ENCODE peak calls at places on chromosomes 12 and 14, in seven cellular contexts. One of them, this sample, is unnamed.

GRCh38 chr14:70709726-70710382 is 68.1 kb downstream of the TTC9 start:
- DNase-seq in RWPE2: no peak
- DNase-seq in CD8-positive, alpha-beta T cell: no peak
- DNase-seq in AG04450: no peak
- DNase-seq in astrocyte: no peak
- DNase-seq in GM12864: no peak
- DNase-seq in tibial nerve: no peak
- DNase-seq in this sample: no peak

GRCh38 chr12:89156324-89156723 is 196.0 kb downstream of the DUSP6 start:
- DNase-seq in RWPE2: no peak
- DNase-seq in CD8-positive, alpha-beta T cell: no peak
- DNase-seq in AG04450: no peak
- DNase-seq in astrocyte: no peak
- DNase-seq in GM12864: no peak
- DNase-seq in tibial nerve: no peak
- DNase-seq in this sample: no peak

GRCh38 chr12:4816776-4817530 is 92.8 kb upstream of the KCNA1 start:
- DNase-seq in RWPE2: no peak
- DNase-seq in CD8-positive, alpha-beta T cell: no peak
- DNase-seq in AG04450: no peak
- DNase-seq in astrocyte: no peak
- DNase-seq in GM12864: no peak
- DNase-seq in tibial nerve: no peak
- DNase-seq in this sample: no peak

GRCh38 chr12:18965210-18965609 is 164.3 kb upstream of the PLEKHA5 start:
- DNase-seq in RWPE2: no peak
- DNase-seq in CD8-positive, alpha-beta T cell: no peak
- DNase-seq in AG04450: no peak
- DNase-seq in astrocyte: no peak
- DNase-seq in GM12864: no peak
- DNase-seq in tibial nerve: no peak
- DNase-seq in this sample: no peak

GRCh38 chr14:73825551-73826188 is 26.0 kb upstream of the PTGR2 start:
- DNase-seq in RWPE2: peak
- DNase-seq in CD8-positive, alpha-beta T cell: peak
- DNase-seq in AG04450: peak
- DNase-seq in astrocyte: peak
- DNase-seq in GM12864: peak
- DNase-seq in tibial nerve: peak
- DNase-seq in this sample: peak

GRCh38 chr12:71183846-71184245 is 26.0 kb upstream of the TSPAN8 start:
- DNase-seq in RWPE2: no peak
- DNase-seq in CD8-positive, alpha-beta T cell: no peak
- DNase-seq in AG04450: no peak
- DNase-seq in astrocyte: peak
- DNase-seq in GM12864: no peak
- DNase-seq in tibial nerve: no peak
- DNase-seq in this sample: peak

GRCh38 chr12:19220861-19221466 is 91.4 kb downstream of the PLEKHA5 start:
- DNase-seq in RWPE2: no peak
- DNase-seq in CD8-positive, alpha-beta T cell: no peak
- DNase-seq in AG04450: no peak
- DNase-seq in astrocyte: peak
- DNase-seq in GM12864: no peak
- DNase-seq in tibial nerve: no peak
- DNase-seq in this sample: peak

GRCh38 chr14:70810621-70811020 is 1.3 kb upstream of the MAP3K9 start:
- DNase-seq in RWPE2: no peak
- DNase-seq in CD8-positive, alpha-beta T cell: no peak
- DNase-seq in AG04450: no peak
- DNase-seq in astrocyte: no peak
- DNase-seq in GM12864: no peak
- DNase-seq in tibial nerve: no peak
- DNase-seq in this sample: no peak

GRCh38 chr12:56350662-56351061 is 9.2 kb downstream of the STAT2 start:
- DNase-seq in RWPE2: no peak
- DNase-seq in CD8-positive, alpha-beta T cell: no peak
- DNase-seq in AG04450: no peak
- DNase-seq in astrocyte: no peak
- DNase-seq in GM12864: no peak
- DNase-seq in tibial nerve: no peak
- DNase-seq in this sample: no peak

GRCh38 chr12:90280564-90281058 is 572.0 kb upstream of the ATP2B1 start:
- DNase-seq in RWPE2: no peak
- DNase-seq in CD8-positive, alpha-beta T cell: no peak
- DNase-seq in AG04450: no peak
- DNase-seq in astrocyte: peak
- DNase-seq in GM12864: peak
- DNase-seq in tibial nerve: no peak
- DNase-seq in this sample: peak

GRCh38 chr12:1130571-1130970 is 139.5 kb downstream of the ERC1 start:
- DNase-seq in RWPE2: no peak
- DNase-seq in CD8-positive, alpha-beta T cell: no peak
- DNase-seq in AG04450: no peak
- DNase-seq in astrocyte: no peak
- DNase-seq in GM12864: no peak
- DNase-seq in tibial nerve: no peak
- DNase-seq in this sample: no peak

GRCh38 chr14:92729632-92730358 is 18.6 kb downstream of the LGMN start:
- DNase-seq in RWPE2: no peak
- DNase-seq in CD8-positive, alpha-beta T cell: no peak
- DNase-seq in AG04450: peak
- DNase-seq in astrocyte: peak
- DNase-seq in GM12864: no peak
- DNase-seq in tibial nerve: no peak
- DNase-seq in this sample: peak

GRCh38 chr12:117356048-117356447 is 5.4 kb downstream of the NOS1 start:
- DNase-seq in RWPE2: no peak
- DNase-seq in CD8-positive, alpha-beta T cell: no peak
- DNase-seq in AG04450: no peak
- DNase-seq in astrocyte: no peak
- DNase-seq in GM12864: no peak
- DNase-seq in tibial nerve: no peak
- DNase-seq in this sample: no peak

GRCh38 chr12:41653386-41654110 is 465.4 kb downstream of the PDZRN4 start:
- DNase-seq in RWPE2: no peak
- DNase-seq in CD8-positive, alpha-beta T cell: no peak
- DNase-seq in AG04450: no peak
- DNase-seq in astrocyte: no peak
- DNase-seq in GM12864: no peak
- DNase-seq in tibial nerve: no peak
- DNase-seq in this sample: no peak

GRCh38 chr12:27525373-27525772 is 1.4 kb downstream of the PPFIBP1 start:
- DNase-seq in RWPE2: no peak
- DNase-seq in CD8-positive, alpha-beta T cell: no peak
- DNase-seq in AG04450: no peak
- DNase-seq in astrocyte: peak
- DNase-seq in GM12864: no peak
- DNase-seq in tibial nerve: no peak
- DNase-seq in this sample: peak

GRCh38 chr12:132904718-132905328 is 17.4 kb upstream of the CHFR start:
- DNase-seq in RWPE2: no peak
- DNase-seq in CD8-positive, alpha-beta T cell: peak
- DNase-seq in AG04450: no peak
- DNase-seq in astrocyte: no peak
- DNase-seq in GM12864: no peak
- DNase-seq in tibial nerve: peak
- DNase-seq in this sample: peak

GRCh38 chr12:57590892-57591566 is at the start of gene PIP4K2C:
- DNase-seq in RWPE2: peak
- DNase-seq in CD8-positive, alpha-beta T cell: peak
- DNase-seq in AG04450: no peak
- DNase-seq in astrocyte: peak
- DNase-seq in GM12864: peak
- DNase-seq in tibial nerve: peak
- DNase-seq in this sample: no peak

GRCh38 chr14:68309631-68310030 is 483.2 kb downstream of the ZFP36L1 start:
- DNase-seq in RWPE2: no peak
- DNase-seq in CD8-positive, alpha-beta T cell: no peak
- DNase-seq in AG04450: no peak
- DNase-seq in astrocyte: no peak
- DNase-seq in GM12864: no peak
- DNase-seq in tibial nerve: no peak
- DNase-seq in this sample: no peak

GRCh38 chr12:49932746-49933145 is 17.8 kb upstream of the AQP2 start:
- DNase-seq in RWPE2: no peak
- DNase-seq in CD8-positive, alpha-beta T cell: no peak
- DNase-seq in AG04450: no peak
- DNase-seq in astrocyte: no peak
- DNase-seq in GM12864: no peak
- DNase-seq in tibial nerve: no peak
- DNase-seq in this sample: no peak
- H3K4me3 ChIP-seq in RWPE2: no peak
- H3K4me3 ChIP-seq in CD8-positive, alpha-beta T cell: no peak
- H3K4me3 ChIP-seq in AG04450: no peak
- H3K4me3 ChIP-seq in astrocyte: no peak
- H3K4me3 ChIP-seq in GM12864: no peak
- H3K4me3 ChIP-seq in tibial nerve: no peak
- H3K4me3 ChIP-seq in this sample: no peak

DNA sequence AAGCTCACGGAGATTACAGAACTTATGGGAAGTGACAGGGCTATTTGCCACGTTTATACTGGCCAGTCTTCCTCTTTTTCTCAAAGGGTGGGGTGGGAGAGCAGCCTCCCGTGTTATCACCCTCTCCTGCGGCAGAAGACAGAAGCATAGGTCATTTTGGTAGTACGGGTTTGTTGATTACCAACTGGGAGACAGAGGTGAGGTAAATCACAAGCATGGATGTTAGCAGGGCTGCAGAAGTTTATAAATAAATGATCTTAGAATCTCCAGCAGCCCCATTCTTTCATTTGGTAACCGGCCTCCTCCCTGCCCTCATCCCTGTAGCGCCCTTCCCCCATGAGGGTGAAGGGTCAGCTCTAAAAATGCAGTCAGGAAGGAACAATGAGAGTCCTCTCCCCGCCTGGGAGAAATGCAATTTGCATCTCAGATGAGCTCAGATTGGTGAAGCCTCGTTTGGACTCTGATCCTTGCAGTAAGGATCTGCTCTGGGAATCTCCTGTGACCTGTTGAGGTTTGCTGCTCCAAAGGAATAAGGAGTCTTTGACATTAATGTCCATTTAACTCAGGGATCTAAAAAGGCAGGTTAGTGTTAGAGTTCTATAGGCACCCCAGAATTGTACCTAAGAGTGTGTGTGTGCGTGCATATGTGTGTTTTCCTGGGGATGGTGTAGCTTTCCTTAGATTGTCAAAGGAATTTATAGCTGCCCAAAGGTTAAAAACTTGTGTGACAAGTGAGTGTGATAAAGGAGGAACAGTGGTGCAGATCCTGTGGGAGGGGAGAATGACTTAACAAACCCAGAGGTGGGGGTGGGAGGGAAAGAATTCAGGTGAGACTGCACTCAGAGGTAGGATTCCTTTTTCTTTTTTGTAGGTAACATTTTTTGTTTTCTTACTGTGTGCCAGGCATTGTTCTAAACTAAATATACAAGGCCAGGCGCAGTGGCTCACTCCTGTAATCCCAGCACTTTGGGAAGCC is 45.0 kb upstream of the SINHCAF start:
- DNase-seq in RWPE2: no peak
- DNase-seq in CD8-positive, alpha-beta T cell: no peak
- DNase-seq in AG04450: no peak
- DNase-seq in astrocyte: no peak
- DNase-seq in GM12864: no peak
- DNase-seq in tibial nerve: no peak
- DNase-seq in this sample: no peak
- H3K4me3 ChIP-seq in RWPE2: no peak
- H3K4me3 ChIP-seq in CD8-positive, alpha-beta T cell: no peak
- H3K4me3 ChIP-seq in AG04450: no peak
- H3K4me3 ChIP-seq in astrocyte: no peak
- H3K4me3 ChIP-seq in GM12864: no peak
- H3K4me3 ChIP-seq in tibial nerve: peak
- H3K4me3 ChIP-seq in this sample: no peak

DNA sequence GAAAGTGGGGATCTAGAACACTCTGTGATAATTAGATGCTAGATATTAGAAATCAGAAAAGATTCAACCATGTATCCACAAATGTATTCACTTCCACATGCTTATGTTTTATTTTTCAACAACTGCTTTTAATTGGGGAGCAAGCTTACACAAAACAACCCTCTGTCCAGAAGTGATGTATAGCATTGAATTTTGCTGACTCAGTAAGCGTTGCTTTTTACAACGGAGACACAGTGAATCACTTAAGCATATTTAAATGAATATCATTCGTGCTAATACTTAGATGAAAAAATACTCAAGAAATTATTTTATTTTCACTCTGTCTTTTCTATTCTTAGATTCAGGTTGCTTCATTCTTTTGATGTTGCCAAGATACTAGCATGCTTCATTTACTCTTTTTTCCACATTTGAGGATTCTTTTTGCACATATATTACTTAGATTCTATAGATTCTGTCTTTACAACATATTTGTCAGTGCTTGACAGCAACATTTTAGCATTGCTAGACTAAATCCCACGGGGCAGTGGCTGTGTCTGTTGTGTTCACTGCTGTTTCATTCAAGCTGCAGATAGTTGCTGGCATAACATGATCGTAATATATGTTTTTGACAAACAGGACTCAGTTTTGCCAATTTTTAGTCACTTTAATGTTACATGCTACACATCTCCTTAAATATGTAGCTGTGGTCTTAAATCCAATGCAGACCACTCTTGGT is 1714.4 kb upstream of the SEL1L start:
- DNase-seq in RWPE2: no peak
- DNase-seq in CD8-positive, alpha-beta T cell: no peak
- DNase-seq in AG04450: no peak
- DNase-seq in astrocyte: no peak
- DNase-seq in GM12864: no peak
- DNase-seq in tibial nerve: no peak
- DNase-seq in this sample: no peak
- H3K4me3 ChIP-seq in RWPE2: no peak
- H3K4me3 ChIP-seq in CD8-positive, alpha-beta T cell: no peak
- H3K4me3 ChIP-seq in AG04450: no peak
- H3K4me3 ChIP-seq in astrocyte: no peak
- H3K4me3 ChIP-seq in GM12864: no peak
- H3K4me3 ChIP-seq in tibial nerve: no peak
- H3K4me3 ChIP-seq in this sample: no peak

DNA sequence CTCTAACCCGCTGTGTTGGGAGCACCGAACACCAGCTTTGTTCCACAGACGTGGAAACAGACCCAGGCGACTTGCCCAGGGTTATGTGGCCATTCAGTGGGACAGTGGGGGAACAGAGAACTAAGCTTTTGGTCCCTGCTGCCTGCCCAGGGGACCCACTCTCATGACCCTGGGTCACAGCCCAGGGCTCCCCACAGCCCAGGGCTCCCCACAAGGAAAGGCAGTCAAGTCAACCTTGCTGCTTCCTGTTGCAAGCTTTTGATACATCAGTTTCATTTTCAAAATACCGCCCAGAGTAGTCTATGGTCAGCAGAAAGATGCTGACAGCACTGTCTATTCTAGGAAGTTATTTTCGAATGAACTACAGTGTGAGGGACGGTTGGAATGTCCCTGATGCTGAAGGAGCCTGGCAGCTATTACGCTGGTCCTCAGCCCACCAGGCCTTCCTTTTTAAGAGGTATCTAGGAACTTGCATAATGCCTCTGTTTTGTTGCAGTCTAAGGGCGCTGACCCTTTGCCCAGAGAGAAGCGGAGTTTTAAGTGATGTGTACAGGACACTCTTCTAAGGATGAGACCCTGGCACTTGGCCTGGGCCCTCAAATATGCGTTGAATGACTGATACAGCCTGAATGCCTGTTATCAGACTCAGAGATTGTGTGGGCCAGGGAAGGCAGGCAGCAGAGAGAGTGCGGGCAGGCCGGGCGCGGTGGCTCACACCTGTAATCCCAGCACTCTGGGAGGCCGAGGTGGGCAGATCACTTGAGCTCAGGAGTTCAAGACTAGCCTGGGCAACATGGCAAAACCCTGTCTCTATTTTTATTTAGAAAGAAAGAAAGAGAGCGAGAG is 12.6 kb upstream of the TTC7B start:
- DNase-seq in RWPE2: peak
- DNase-seq in CD8-positive, alpha-beta T cell: no peak
- DNase-seq in AG04450: no peak
- DNase-seq in astrocyte: no peak
- DNase-seq in GM12864: peak
- DNase-seq in tibial nerve: no peak
- DNase-seq in this sample: no peak
- H3K4me3 ChIP-seq in RWPE2: peak
- H3K4me3 ChIP-seq in CD8-positive, alpha-beta T cell: peak
- H3K4me3 ChIP-seq in AG04450: peak
- H3K4me3 ChIP-seq in astrocyte: peak
- H3K4me3 ChIP-seq in GM12864: peak
- H3K4me3 ChIP-seq in tibial nerve: peak
- H3K4me3 ChIP-seq in this sample: peak